ENCODE peak calls at places on chromosomes 2 and 18, in four cellular contexts. W, P, F and K are unnamed samples.
A peak's percentile ranks its signal among the peaks of the same experiment; 100 is the strongest.

GRCh38 chr2:33617401-33617800 is 18.3 kb upstream of the FAM98A start:
- DNase-seq in W (no peak), P (no peak), F (no peak), K (no peak)

GRCh38 chr2:228359473-228359872 is 178.0 kb upstream of the SPHKAP start:
- DNase-seq in W (no peak), P (no peak), F (no peak), K (no peak)

GRCh38 chr18:66377291-66377690 is 226.6 kb downstream of the CDH19 start:
- DNase-seq in W (no peak), P (no peak), F (no peak), K (no peak)

GRCh38 chr2:14716319-14716718 is 83.8 kb downstream of the LRATD1 start:
- DNase-seq in W (no peak), P (no peak), F (no peak), K (no peak)

GRCh38 chr2:38203455-38203810 is 127.5 kb upstream of the CYP1B1 start:
- DNase-seq in W (no peak), P (no peak), F (no peak), K (no peak)

GRCh38 chr2:103284750-103285149 is 522.9 kb downstream of the TMEM182 start:
- DNase-seq in W (no peak), P (no peak), F (no peak), K (no peak)

GRCh38 chr2:216909541-216910175 is 49.8 kb upstream of the TNP1 start:
- DNase-seq in W (no peak), P (no peak), F (no peak), K (no peak)

GRCh38 chr18:60554961-60555360 is 182.4 kb upstream of the MC4R start:
- DNase-seq in W (no peak), P (no peak), F (no peak), K (no peak)

GRCh38 chr18:3726241-3726951 is 276.4 kb downstream of the TGIF1 start:
- DNase-seq in W (no peak), P (no peak), F (no peak), K (no peak)

GRCh38 chr18:74294526-74294925 is 2.8 kb upstream of the CYB5A start:
- DNase-seq in W (no peak), P (peak; percentile 70), F (no peak), K (no peak)

GRCh38 chr2:23662941-23663729 is 263.8 kb downstream of the ATAD2B start:
- DNase-seq in W (no peak), P (peak; percentile 13), F (no peak), K (no peak)

GRCh38 chr2:240423788-240424191 is 11.7 kb upstream of the GPC1 start:
- DNase-seq in W (no peak), P (no peak), F (peak; percentile 3), K (no peak)

GRCh38 chr2:60303685-60304084 is 249.8 kb downstream of the BCL11A start:
- DNase-seq in W (no peak), P (no peak), F (no peak), K (peak; percentile 85)

GRCh38 chr2:237876951-237877491 is 17.6 kb downstream of the RAMP1 start:
- DNase-seq in W (no peak), P (no peak), F (no peak), K (no peak)

GRCh38 chr2:168338292-168338691 is 90.9 kb upstream of the STK39 start:
- DNase-seq in W (peak; percentile 22), P (no peak), F (no peak), K (no peak)

GRCh38 chr18:54608008-54608642 is 17.1 kb downstream of the DYNAP start:
- DNase-seq in W (peak; percentile 25), P (peak; percentile 55), F (no peak), K (peak; percentile 21)

GRCh38 chr2:98664323-98664722 is 55.9 kb downstream of the UNC50 start:
- DNase-seq in W (no peak), P (no peak), F (peak; percentile 54), K (peak; percentile 62)

GRCh38 chr2:160092445-160092844 is 30.0 kb upstream of the PLA2R1 start:
- DNase-seq in W (no peak), P (no peak), F (no peak), K (no peak)

GRCh38 chr18:78292602-78293001 is 687.0 kb upstream of the SALL3 start:
- DNase-seq in W (no peak), P (peak; percentile 39), F (no peak), K (no peak)

GRCh38 chr2:236793041-236794011 is 223.7 kb downstream of the ACKR3 start:
- DNase-seq in W (no peak), P (no peak), F (no peak), K (no peak)

GRCh38 chr2:225033440-225034390 is 8.6 kb downstream of the DOCK10 start:
- DNase-seq in W (no peak), P (no peak), F (no peak), K (no peak)

GRCh38 chr2:75540994-75541393 is 19.7 kb downstream of the EVA1A start:
- DNase-seq in W (no peak), P (no peak), F (no peak), K (no peak)

GRCh38 chr2:46146866-46147502 is 150.2 kb upstream of the EPAS1 start:
- DNase-seq in W (no peak), P (no peak), F (no peak), K (no peak)

GRCh38 chr18:75287006-75287405 is 76.4 kb downstream of the TSHZ1 start:
- DNase-seq in W (no peak), P (no peak), F (no peak), K (no peak)

GRCh38 chr2:55500025-55500424 is 19.5 kb upstream of the CFAP36 start:
- DNase-seq in W (peak; percentile 63), P (peak; percentile 64), F (no peak), K (no peak)

GRCh38 chr2:45237850-45238542 is 228.7 kb upstream of the SIX2 start:
- DNase-seq in W (peak; percentile 97), P (peak; percentile 96), F (no peak), K (peak; percentile 17)

GRCh38 chr2:71604709-71605085 is 151.3 kb downstream of the DYSF start:
- DNase-seq in W (no peak), P (no peak), F (no peak), K (no peak)

GRCh38 chr2:236956641-236957040 is 129.0 kb upstream of the COPS8 start:
- DNase-seq in W (no peak), P (no peak), F (no peak), K (no peak)

GRCh38 chr2:138922973-138923563 is 142.9 kb upstream of the NXPH2 start:
- DNase-seq in W (no peak), P (peak; percentile 60), F (no peak), K (no peak)

GRCh38 chr2:88265352-88265960 is 95.3 kb downstream of the THNSL2 start:
- DNase-seq in W (peak; percentile 38), P (peak; percentile 8), F (no peak), K (peak; percentile 21)

GRCh38 chr2:66874411-66874810 is 439.5 kb downstream of the MEIS1 start:
- DNase-seq in W (peak; percentile 58), P (no peak), F (no peak), K (no peak)

GRCh38 chr2:179107737-179108136 is 57.8 kb upstream of the CCDC141 start:
- DNase-seq in W (peak; percentile 47), P (peak; percentile 33), F (no peak), K (peak; percentile 91)

GRCh38 chr2:187877391-187877790 is 323.2 kb upstream of the TFPI start:
- DNase-seq in W (no peak), P (no peak), F (no peak), K (peak; percentile 65)

GRCh38 chr2:130351495-130352125 is 4.2 kb upstream of the PTPN18 start:
- DNase-seq in W (no peak), P (no peak), F (no peak), K (no peak)

GRCh38 chr2:223196331-223196730 is 144.3 kb downstream of the KCNE4 start:
- DNase-seq in W (no peak), P (no peak), F (no peak), K (no peak)

GRCh38 chr2:43818761-43819160 is 19.9 kb downstream of the ABCG5 start:
- DNase-seq in W (peak; percentile 42), P (peak; percentile 79), F (no peak), K (peak; percentile 98)